ENCODE peak calls at places on chromosomes 3 and 15, in six cellular contexts. X is CD4-positive, alpha-beta memory T cell; B is brain microvascular endothelial cell; G is thoracic aorta; F is uterus; R is tibial nerve. W is an unnamed sample. For H3K36me3, the result is how much of the 10 kb centered on the place peaks cover.

GRCh38 chr3:170735821-170736220 is 134.2 kb downstream of the RPL22L1 start:
- DNase-seq in X (no peak), B (no peak), G (no peak), F (no peak), R (no peak), W (no peak)

GRCh38 chr15:57345584-57345983 is 30.7 kb upstream of the CGNL1 start:
- DNase-seq in X (no peak), B (no peak), G (no peak), F (no peak), R (no peak), W (no peak)

GRCh38 chr3:4821975-4822374 is 157.3 kb upstream of the BHLHE40 start:
- DNase-seq in X (peak), B (no peak), G (no peak), F (no peak), R (no peak), W (no peak)

GRCh38 chr3:29335438-29335837 is 54.6 kb downstream of the RBMS3 start:
- DNase-seq in X (no peak), B (peak), G (peak), F (peak), R (peak), W (peak)

GRCh38 chr3:46946856-46947544 is 29.5 kb downstream of the CCDC12 start:
- DNase-seq in X (peak), B (peak), G (no peak), F (no peak), R (no peak), W (no peak)

GRCh38 chr3:118501152-118501551 is 533.5 kb downstream of the IGSF11 start:
- DNase-seq in X (no peak), B (no peak), G (no peak), F (no peak), R (peak), W (peak)

GRCh38 chr15:83356516-83357399 is 72.3 kb upstream of the BNC1 start:
- DNase-seq in X (no peak), B (no peak), G (no peak), F (no peak), R (no peak), W (no peak)

GRCh38 chr3:66107855-66108254 is 69.1 kb upstream of the MAGI1 start:
- DNase-seq in X (no peak), B (peak), G (no peak), F (no peak), R (no peak), W (peak)

GRCh38 chr3:28835751-28836150 is 445.1 kb upstream of the RBMS3 start:
- DNase-seq in X (no peak), B (no peak), G (no peak), F (no peak), R (no peak), W (peak)

GRCh38 chr3:179015551-179016020 is 56.0 kb downstream of the ZMAT3 start:
- DNase-seq in X (peak), B (peak), G (no peak), F (peak), R (no peak), W (peak)

GRCh38 chr15:58924326-58924725 is 9.2 kb downstream of the SLTM start:
- DNase-seq in X (no peak), B (no peak), G (no peak), F (no peak), R (no peak), W (no peak)

DNA sequence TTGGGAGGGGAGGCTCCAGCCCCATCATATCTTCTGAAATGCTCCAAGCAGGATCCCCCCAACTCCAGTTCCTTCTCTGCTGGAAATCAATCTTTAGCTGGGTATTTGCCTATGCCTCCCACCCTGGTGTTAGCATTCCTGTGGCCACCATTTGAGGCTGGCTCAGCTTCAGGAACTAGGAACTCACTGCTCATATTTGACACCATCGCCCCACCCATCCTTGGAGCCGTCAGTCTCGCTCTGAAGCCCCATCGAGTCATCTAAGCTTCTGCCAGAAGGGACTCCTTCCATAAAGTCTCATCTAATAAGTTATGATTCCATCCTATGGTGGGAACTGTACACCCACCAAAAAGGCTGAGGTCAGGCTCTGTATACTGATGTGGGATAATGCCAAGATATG is 26.4 kb downstream of the PRKCD start:
- DNase-seq in X (no peak), B (no peak), G (no peak), F (no peak), R (no peak), W (no peak)
- H3K36me3 ChIP-seq in X (under half), B (under half), G (half or more), F (under half), R (half or more), W (half or more)

GRCh38 chr3:12934431-12934830 is 93.1 kb upstream of the RPL32 start:
- DNase-seq in X (no peak), B (peak), G (peak), F (peak), R (no peak), W (peak)

GRCh38 chr3:12938258-12938711 is 96.9 kb upstream of the RPL32 start:
- DNase-seq in X (no peak), B (no peak), G (peak), F (peak), R (peak), W (peak)

GRCh38 chr3:12935023-12935860 is 93.9 kb upstream of the RPL32 start:
- DNase-seq in X (no peak), B (peak), G (no peak), F (no peak), R (no peak), W (no peak)

GRCh38 chr3:12933901-12934300 is 92.5 kb upstream of the RPL32 start:
- DNase-seq in X (no peak), B (no peak), G (no peak), F (no peak), R (no peak), W (no peak)

GRCh38 chr3:12935861-12936830 is 94.8 kb upstream of the RPL32 start:
- DNase-seq in X (no peak), B (no peak), G (no peak), F (no peak), R (no peak), W (no peak)
- H3K36me3 ChIP-seq in X (half or more), B (under half), G (under half), F (under half), R (half or more), W (half or more)

GRCh38 chr15:29731865-29732264 is 90.4 kb downstream of the TJP1 start:
- DNase-seq in X (no peak), B (no peak), G (no peak), F (no peak), R (no peak), W (no peak)

GRCh38 chr15:29728418-29728817 is 93.8 kb downstream of the TJP1 start:
- DNase-seq in X (no peak), B (no peak), G (no peak), F (no peak), R (no peak), W (no peak)

GRCh38 chr15:29724026-29724425 is 98.2 kb downstream of the TJP1 start:
- DNase-seq in X (no peak), B (no peak), G (no peak), F (no peak), R (no peak), W (no peak)

GRCh38 chr15:29727871-29728270 is 94.4 kb downstream of the TJP1 start:
- DNase-seq in X (no peak), B (no peak), G (no peak), F (no peak), R (no peak), W (no peak)

GRCh38 chr15:29726553-29726952 is 95.7 kb downstream of the TJP1 start:
- DNase-seq in X (no peak), B (no peak), G (no peak), F (no peak), R (no peak), W (no peak)
- H3K36me3 ChIP-seq in X (under half), B (half or more), G (under half), F (under half), R (half or more), W (half or more)

GRCh38 chr3:9691636-9692035 is 12.0 kb upstream of the CPNE9 start:
- DNase-seq in X (no peak), B (no peak), G (no peak), F (no peak), R (no peak), W (no peak)
- H3K36me3 ChIP-seq in X (half or more), B (half or more), G (half or more), F (under half), R (half or more), W (under half)

DNA sequence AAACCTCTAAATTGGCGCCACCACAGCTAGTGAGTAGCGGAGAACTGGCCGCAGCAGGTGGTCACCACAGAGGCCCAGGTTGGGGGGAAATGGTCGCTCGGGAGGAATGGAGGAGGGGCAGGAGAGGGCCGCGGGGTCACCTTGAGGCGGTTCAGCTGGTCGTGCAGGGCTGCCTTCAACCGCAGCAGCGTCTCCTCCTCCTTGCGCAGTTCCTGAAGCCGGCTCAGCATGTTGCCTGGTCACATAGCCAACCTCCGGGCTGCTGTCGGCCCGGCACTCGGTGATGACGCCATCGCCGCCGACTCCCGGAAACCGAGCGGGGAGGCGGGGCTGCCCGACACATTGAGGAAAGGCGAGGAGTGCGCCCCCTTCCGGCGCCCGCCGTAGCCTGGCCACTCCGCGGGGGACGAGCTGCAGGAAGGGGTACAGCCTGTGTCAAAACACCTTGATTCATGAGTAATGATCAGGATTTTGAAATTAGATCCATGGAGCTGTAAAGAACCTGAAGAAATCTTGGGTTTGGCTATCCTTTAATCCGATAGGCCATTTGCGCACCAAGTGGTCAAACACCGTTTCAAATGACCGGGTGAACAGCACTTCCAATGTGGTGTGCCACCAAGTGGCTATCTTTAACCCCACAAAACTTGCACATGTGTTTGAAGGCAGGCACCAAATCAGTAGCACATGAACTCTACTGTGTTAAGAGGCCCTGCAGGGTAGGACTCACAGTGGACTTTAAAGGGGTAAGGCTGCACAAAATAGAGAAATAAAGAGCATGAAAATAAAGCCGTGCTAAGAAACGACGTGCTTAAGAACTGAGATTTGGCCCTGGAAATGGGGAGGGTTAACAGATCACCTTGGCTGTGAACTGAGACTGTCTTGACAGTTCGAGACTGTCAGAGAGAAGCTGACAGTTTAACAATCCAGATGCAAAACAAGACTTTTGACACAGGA is at the start of gene SNAPC5:
- DNase-seq in X (peak), B (peak), G (peak), F (peak), R (peak), W (peak)
- H3K36me3 ChIP-seq in X (half or more), B (half or more), G (under half), F (under half), R (half or more), W (under half)

DNA sequence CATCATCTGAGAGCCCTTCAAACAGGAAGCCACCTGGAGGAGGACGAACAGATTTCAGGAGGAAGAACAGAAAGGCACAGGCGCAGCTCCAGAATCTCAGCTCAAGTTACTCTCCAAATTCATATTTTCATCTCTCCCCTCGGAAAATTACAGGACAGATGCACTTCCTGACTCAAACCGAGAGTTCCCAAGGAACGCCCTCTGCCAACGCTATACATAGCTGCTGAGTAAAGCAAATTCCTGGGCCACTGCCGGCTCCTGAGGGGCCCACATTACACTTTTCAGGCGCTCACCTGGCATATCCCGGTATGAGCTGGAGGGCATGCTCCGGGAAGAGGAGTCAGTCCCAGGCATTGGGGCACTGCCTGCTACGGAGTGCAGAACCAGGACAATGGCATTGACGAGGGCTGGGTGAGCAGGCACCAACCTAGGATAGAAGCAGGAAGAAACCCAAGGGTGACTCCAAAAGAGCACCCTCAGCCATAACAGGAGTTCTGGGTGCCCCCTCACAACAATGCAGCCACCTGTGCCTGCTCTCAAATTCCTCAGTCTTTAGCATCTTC is 11.2 kb downstream of the UBL7 start:
- DNase-seq in X (no peak), B (no peak), G (no peak), F (no peak), R (no peak), W (no peak)
- H3K36me3 ChIP-seq in X (half or more), B (under half), G (half or more), F (under half), R (half or more), W (half or more)

DNA sequence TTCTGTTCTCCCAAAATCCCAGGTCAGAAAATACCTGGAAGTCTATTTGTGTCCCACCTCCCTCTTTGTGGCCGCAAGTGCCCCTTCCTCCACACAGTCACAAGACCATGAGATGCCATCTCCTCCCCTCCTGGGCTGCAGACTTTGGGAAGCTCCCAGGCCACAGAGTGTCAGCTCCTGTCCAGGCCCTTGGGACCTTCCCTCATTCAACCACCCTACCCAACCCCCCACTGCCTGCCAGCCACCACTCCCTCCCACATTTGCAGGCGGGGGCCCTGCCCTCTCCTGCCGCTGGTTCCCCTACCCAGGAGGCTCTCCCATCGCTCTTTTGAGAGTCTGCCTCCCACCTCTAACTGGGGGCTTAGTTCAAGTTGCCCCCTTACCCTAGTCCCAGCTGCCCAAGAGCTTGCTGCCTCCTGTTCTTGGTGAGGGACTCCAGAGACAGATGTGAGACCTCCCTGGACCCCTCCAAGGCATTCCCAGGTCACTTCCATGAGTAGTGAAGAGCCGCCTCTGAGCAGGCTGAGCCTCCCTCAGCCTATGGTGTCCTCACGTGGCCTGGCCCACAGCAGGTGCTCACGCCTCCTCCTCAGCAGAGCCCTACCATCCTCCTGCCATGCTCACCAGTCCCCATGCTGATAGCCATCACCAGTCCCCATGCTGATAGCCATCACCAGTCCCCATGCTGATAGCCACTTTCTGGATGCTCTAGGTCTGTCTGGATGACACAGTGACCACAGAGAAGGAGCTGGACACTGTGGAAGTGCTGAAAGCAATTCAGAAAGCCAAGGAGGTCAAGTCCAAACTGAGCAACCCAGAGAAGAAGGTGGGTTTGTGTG is 15.9 kb upstream of the STAB1 start:
- DNase-seq in X (no peak), B (no peak), G (no peak), F (no peak), R (no peak), W (no peak)
- H3K36me3 ChIP-seq in X (half or more), B (half or more), G (half or more), F (under half), R (half or more), W (half or more)

GRCh38 chr15:42681119-42681518 is 55.8 kb downstream of the CDAN1 start:
- DNase-seq in X (no peak), B (no peak), G (no peak), F (no peak), R (no peak), W (no peak)
- H3K36me3 ChIP-seq in X (under half), B (under half), G (half or more), F (under half), R (half or more), W (half or more)

GRCh38 chr3:129486057-129487035 is 42.1 kb upstream of the RHO start:
- DNase-seq in X (no peak), B (peak), G (no peak), F (no peak), R (no peak), W (no peak)
- H3K36me3 ChIP-seq in X (under half), B (under half), G (under half), F (under half), R (under half), W (under half)

DNA sequence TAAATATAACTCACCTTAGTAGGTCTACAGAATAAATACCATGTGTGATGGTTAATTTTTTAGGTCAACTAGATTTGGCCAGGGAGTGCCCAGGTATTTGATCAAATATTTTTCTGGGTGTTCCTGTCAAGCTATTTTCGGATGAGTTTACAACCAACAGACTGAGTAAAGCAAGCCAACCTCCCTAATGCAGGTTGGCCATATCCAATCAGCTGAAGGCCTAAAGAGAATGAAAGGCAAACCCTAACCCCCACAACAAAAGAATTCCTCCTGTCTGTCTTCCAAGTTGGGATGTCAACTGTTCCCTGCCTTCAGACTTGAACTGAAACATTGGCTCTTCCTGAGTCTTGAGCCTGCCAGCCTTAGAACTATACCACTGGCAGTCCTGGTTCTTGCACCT is 28.6 kb downstream of the TASOR start:
- DNase-seq in X (no peak), B (no peak), G (no peak), F (no peak), R (no peak), W (no peak)
- H3K36me3 ChIP-seq in X (under half), B (under half), G (under half), F (under half), R (half or more), W (under half)